ENCODE peak calls at places on chromosomes 16 and 17, in nine cellular contexts. P is amniotic stem cell; C is activated CD4-positive, CD25-positive, alpha-beta regulatory T cell; A is Panc1; I is heart left ventricle; W is NCI-H2171 treated with DMSO at 0.1 percent for 48 hours; U is natural killer cell; O is transverse colon; S is stimulated activated CD4-positive, alpha-beta T cell treated with anti-CD3 and anti-CD28 coated beads, Interleukin-15, amount 100 ng/mL, for 1 hour. L is an unnamed sample.

GRCh38 chr17:44307387-44308186 is 814 bp upstream of the RUNDC3A start:
- DNase-seq in O (peak), I (peak), C (no peak), A (no peak), S (no peak), W (peak), P (no peak), U (no peak), L (no peak)

GRCh38 chr17:77025781-77026180 is 115.0 kb upstream of the SEC14L1 start:
- DNase-seq in S (no peak), U (no peak), W (no peak), A (no peak), O (no peak), I (no peak), C (no peak), P (no peak), L (no peak)

GRCh38 chr17:5468075-5468473 is 708 bp downstream of the DHX33 start:
- DNase-seq in C (no peak), P (no peak), S (no peak), U (no peak), W (no peak), I (no peak), O (no peak), A (no peak), L (no peak)

GRCh38 chr16:51146256-51146924 is 4.7 kb downstream of the SALL1 start:
- DNase-seq in A (no peak), W (no peak), S (no peak), C (no peak), U (no peak), P (no peak), O (no peak), I (no peak), L (no peak)

GRCh38 chr17:50184057-50184456 is 17.4 kb downstream of the COL1A1 start:
- DNase-seq in I (no peak), O (no peak), W (peak), C (no peak), S (no peak), U (no peak), A (no peak), P (no peak), L (no peak)

GRCh38 chr16:4270091-4270490 is 2.7 kb downstream of the TFAP4 start:
- DNase-seq in I (no peak), W (no peak), O (no peak), C (no peak), S (no peak), U (no peak), P (no peak), A (no peak), L (no peak)

GRCh38 chr16:49920397-49920796 is 64.5 kb upstream of the ZNF423 start:
- DNase-seq in I (no peak), C (no peak), U (no peak), O (no peak), P (no peak), S (no peak), W (no peak), A (no peak), L (no peak)

GRCh38 chr17:36703860-36704266 is 102.5 kb downstream of the MRM1 start:
- DNase-seq in A (no peak), S (no peak), P (no peak), W (no peak), O (peak), C (peak), U (peak), I (peak), L (peak)

GRCh38 chr16:88764913-88765349 is 20.1 kb downstream of the PIEZO1 start:
- DNase-seq in U (no peak), I (no peak), O (no peak), C (no peak), S (no peak), W (no peak), P (no peak), A (no peak), L (no peak)

GRCh38 chr16:9911231-9911630 is 271.0 kb downstream of the GRIN2A start:
- DNase-seq in P (no peak), S (no peak), A (no peak), O (no peak), C (no peak), W (no peak), I (no peak), U (no peak), L (no peak)

GRCh38 chr17:31274252-31274651 is 22.8 kb downstream of the OMG start:
- DNase-seq in S (no peak), W (peak), O (no peak), C (no peak), U (no peak), P (no peak), I (no peak), A (no peak), L (no peak)

GRCh38 chr16:53822936-53823529 is 119.1 kb downstream of the FTO start:
- DNase-seq in W (peak), C (no peak), A (no peak), U (no peak), O (no peak), I (no peak), P (no peak), S (no peak), L (no peak)

GRCh38 chr17:45103269-45103795 is 29.0 kb downstream of the PLCD3 start:
- DNase-seq in P (no peak), W (no peak), I (peak), C (no peak), O (no peak), A (no peak), S (no peak), U (no peak), L (no peak)

GRCh38 chr16:31094088-31094423 is 541 bp downstream of the VKORC1 start:
- DNase-seq in A (no peak), I (no peak), P (no peak), S (no peak), O (no peak), U (no peak), C (no peak), W (no peak), L (no peak)

GRCh38 chr17:49741009-49741691 is 22.8 kb downstream of the FAM117A start:
- DNase-seq in A (no peak), P (no peak), W (no peak), S (no peak), C (no peak), O (no peak), I (no peak), U (no peak), L (no peak)

GRCh38 chr16:84299734-84300440 is 5.2 kb downstream of the WFDC1 start:
- DNase-seq in A (no peak), W (no peak), S (no peak), U (no peak), I (no peak), P (no peak), C (no peak), O (no peak), L (no peak)

GRCh38 chr17:62790554-62790953 is 17.6 kb downstream of the MARCHF10 start:
- DNase-seq in C (no peak), A (peak), O (no peak), S (no peak), U (no peak), I (no peak), P (peak), W (no peak), L (no peak)

GRCh38 chr16:85350973-85351372 is 238.7 kb upstream of the CIBAR2 start:
- DNase-seq in W (peak), C (no peak), S (no peak), A (peak), U (no peak), O (peak), I (peak), P (peak), L (no peak)

GRCh38 chr16:12271006-12271405 is 294.5 kb downstream of the SNX29 start:
- DNase-seq in O (no peak), A (no peak), C (no peak), I (no peak), P (no peak), W (peak), S (no peak), U (no peak), L (no peak)

GRCh38 chr17:39867084-39867890 is 715 bp upstream of the ZPBP2 start:
- DNase-seq in S (no peak), U (no peak), P (no peak), W (no peak), A (no peak), C (peak), I (no peak), O (peak), L (peak)

GRCh38 chr17:57617218-57617617 is 127.9 kb downstream of the CCDC182 start:
- DNase-seq in C (no peak), O (no peak), S (no peak), A (no peak), U (no peak), P (no peak), W (no peak), I (no peak), L (no peak)

GRCh38 chr17:78294776-78295175 is 63.3 kb downstream of the TMEM235 start:
- DNase-seq in U (no peak), A (no peak), P (no peak), W (no peak), I (no peak), O (no peak), C (no peak), S (no peak), L (no peak)

GRCh38 chr16:85832578-85833539 is 33.4 kb downstream of the COX4I1 start:
- DNase-seq in A (no peak), U (no peak), P (no peak), W (no peak), S (no peak), I (no peak), C (no peak), O (no peak), L (peak)

GRCh38 chr17:80882323-80882722 is 109.3 kb upstream of the CHMP6 start:
- DNase-seq in C (no peak), O (no peak), A (no peak), I (no peak), W (no peak), P (no peak), U (no peak), S (no peak), L (no peak)

GRCh38 chr17:78359216-78359935 is 501 bp downstream of the SOCS3 start:
- DNase-seq in U (no peak), C (no peak), A (no peak), P (no peak), I (no peak), S (no peak), O (no peak), W (no peak), L (no peak)

GRCh38 chr17:75637143-75637538 is 3.9 kb downstream of the SMIM5 start:
- DNase-seq in W (no peak), I (peak), C (no peak), S (no peak), O (peak), A (no peak), U (no peak), P (no peak), L (no peak)

GRCh38 chr17:7849185-7850117 is 5.4 kb upstream of the TMEM88 start:
- DNase-seq in C (no peak), P (no peak), O (no peak), A (no peak), I (no peak), W (no peak), S (no peak), U (no peak), L (no peak)

GRCh38 chr17:688100-688989 is 26.3 kb downstream of the VPS53 start:
- DNase-seq in U (no peak), S (no peak), I (no peak), A (no peak), P (no peak), W (peak), O (peak), C (no peak), L (no peak)

GRCh38 chr17:12568358-12569251 is 97.1 kb upstream of the MYOCD start:
- DNase-seq in W (no peak), A (no peak), P (no peak), U (no peak), O (no peak), S (no peak), C (no peak), I (no peak), L (no peak)

GRCh38 chr17:44170499-44171201 is at the start of gene ASB16:
- DNase-seq in S (no peak), O (no peak), U (no peak), P (no peak), W (peak), C (no peak), A (no peak), I (peak), L (no peak)

GRCh38 chr17:31579265-31579664 is 187.8 kb downstream of the RAB11FIP4 start:
- DNase-seq in U (no peak), W (no peak), A (no peak), C (no peak), P (peak), I (no peak), O (no peak), S (no peak), L (no peak)

GRCh38 chr16:89402962-89403361 is 87.4 kb downstream of the ANKRD11 start:
- DNase-seq in W (no peak), P (no peak), S (no peak), A (no peak), C (no peak), U (no peak), I (no peak), O (no peak), L (no peak)

GRCh38 chr17:50267074-50267841 is 7.0 kb upstream of the TMEM92 start:
- DNase-seq in S (no peak), C (no peak), I (no peak), U (no peak), P (no peak), O (peak), W (no peak), A (no peak), L (no peak)

GRCh38 chr17:11787074-11787473 is 188.8 kb downstream of the DNAH9 start:
- DNase-seq in S (no peak), C (no peak), I (no peak), P (no peak), W (no peak), O (no peak), U (no peak), A (no peak), L (no peak)

L was measured in GM12891.